ENCODE peak calls at places on chromosomes 2 and 18, in five cellular contexts. I, D, X, O and T are unnamed samples.

GRCh38 chr18:22509423-22509822 is 91.7 kb upstream of the CTAGE1 start:
- DNase-seq in I (no peak), D (no peak), X (no peak), O (no peak), T (no peak)

GRCh38 chr18:32549248-32549842 is 78.7 kb upstream of the GAREM1 start:
- DNase-seq in D (peak), O (no peak), I (no peak), X (no peak), T (peak)

GRCh38 chr18:50686409-50686808 is 126.5 kb downstream of the MAPK4 start:
- DNase-seq in I (no peak), D (no peak), O (no peak), X (no peak), T (no peak)

GRCh38 chr2:133844214-133844892 is 276.1 kb upstream of the NCKAP5 start:
- DNase-seq in D (peak), X (peak), I (peak), O (peak), T (peak)

GRCh38 chr2:239252433-239253200 is 148.2 kb downstream of the HDAC4 start:
- DNase-seq in O (no peak), I (no peak), D (no peak), X (no peak), T (no peak)

GRCh38 chr2:5668682-5669267 is 23.4 kb upstream of the SOX11 start:
- DNase-seq in O (no peak), X (no peak), D (no peak), I (no peak), T (no peak)

GRCh38 chr2:123648014-123648413 is 377.1 kb upstream of the CNTNAP5 start:
- DNase-seq in I (no peak), X (no peak), O (no peak), D (no peak), T (no peak)

GRCh38 chr2:26011990-26012856 is 21.7 kb upstream of the RAB10 start:
- DNase-seq in X (peak), O (no peak), I (no peak), D (peak), T (peak)

GRCh38 chr2:237725661-237726060 is 72.9 kb upstream of the RBM44 start:
- DNase-seq in O (no peak), X (no peak), D (no peak), I (no peak), T (no peak)

GRCh38 chr2:21118302-21118920 is 5.4 kb upstream of the TDRD15 start:
- DNase-seq in O (no peak), I (no peak), D (peak), X (peak), T (peak)
- TF ChIP-seq REST in O (no peak), I (no peak), D (no peak), X (no peak), T (no peak)

GRCh38 chr2:240568678-240569522 is 616 bp downstream of the RNPEPL1 start:
- DNase-seq in D (no peak), I (no peak), X (no peak), O (no peak), T (peak)
- TF ChIP-seq REST in D (no peak), I (no peak), X (no peak), O (no peak), T (no peak)

GRCh38 chr18:43482600-43482999 is 205.3 kb upstream of the SYT4 start:
- DNase-seq in I (no peak), X (no peak), D (no peak), O (no peak), T (no peak)
- TF ChIP-seq REST in I (no peak), X (no peak), D (no peak), O (no peak), T (no peak)

DNA sequence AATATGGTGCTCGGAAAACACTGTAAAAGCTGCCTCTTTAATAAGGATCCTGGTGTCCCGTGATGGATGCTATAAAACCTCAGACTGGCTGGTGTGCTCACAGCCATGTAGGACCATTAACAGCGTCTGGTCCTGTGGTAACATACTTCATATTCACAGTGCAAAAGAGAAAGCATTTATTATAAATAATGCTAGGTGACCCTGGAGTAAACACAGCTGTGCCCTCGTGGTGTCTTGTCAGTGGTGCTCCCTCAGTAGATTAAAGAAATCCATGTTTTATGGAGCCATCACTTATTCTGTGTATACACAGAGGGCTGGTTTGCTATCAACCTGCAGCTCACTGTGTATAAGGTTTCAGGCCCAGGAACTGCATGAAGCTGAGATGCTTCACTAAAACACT is 106.9 kb downstream of the CDK15 start:
- DNase-seq in D (no peak), I (no peak), X (no peak), O (no peak), T (no peak)
- TF ChIP-seq REST in D (no peak), I (no peak), X (no peak), O (no peak), T (no peak)